ENCODE peak calls at places on chromosomes 13 and 19, in six cellular contexts. J is stimulated activated CD8-positive, alpha-beta memory T cell treated with anti-CD3 and anti-CD28 coated beads, Interleukin-4, amount 100 ng/mL, for 1 hour; F is tibial artery; X is DND-41; O is neural crest cell; U is lung. K is an unnamed sample.

GRCh38 chr13:52924241-52925148 is 76.1 kb upstream of the PCDH8 start:
- DNase-seq in J (no peak), F (no peak), X (no peak), O (no peak), U (no peak), K (no peak)

GRCh38 chr19:48033604-48034003 is 10.3 kb downstream of the CABP5 start:
- DNase-seq in J (no peak), F (no peak), X (no peak), O (no peak), U (no peak), K (no peak)

GRCh38 chr13:39684531-39685137 is 29.2 kb downstream of the COG6 start:
- DNase-seq in J (no peak), F (no peak), X (no peak), O (no peak), U (no peak), K (no peak)

GRCh38 chr13:110517505-110518149 is 43.9 kb downstream of the RAB20 start:
- DNase-seq in J (no peak), F (no peak), X (no peak), O (no peak), U (peak; percentile 46), K (no peak)

GRCh38 chr13:69704311-69704710 is 403.3 kb upstream of the ATXN8OS start:
- DNase-seq in J (no peak), F (no peak), X (no peak), O (no peak), U (no peak), K (no peak)

GRCh38 chr13:93227906-93228801 is 1.5 kb downstream of the GPC6 start:
- DNase-seq in J (no peak), F (peak; percentile 68), X (no peak), O (peak; percentile 67), U (no peak), K (peak; percentile 95)

GRCh38 chr13:33446821-33447481 is 161.4 kb upstream of the STARD13 start:
- DNase-seq in J (no peak), F (no peak), X (no peak), O (no peak), U (peak; percentile 62), K (peak; percentile 73)

GRCh38 chr13:91017031-91017668 is 330.3 kb upstream of the MIR17HG start:
- DNase-seq in J (no peak), F (no peak), X (peak; percentile 48), O (peak; percentile 44), U (no peak), K (peak; percentile 71)

GRCh38 chr19:45467456-45468158 is at the start of gene FOSB:
- DNase-seq in J (peak; percentile 95), F (peak; percentile 96), X (peak; percentile 90), O (peak; percentile 92), U (peak; percentile 93), K (peak; percentile 95)

GRCh38 chr19:31066385-31066784 is 282.9 kb downstream of the TSHZ3 start:
- DNase-seq in J (no peak), F (no peak), X (no peak), O (no peak), U (no peak), K (peak; percentile 66)

GRCh38 chr19:35490364-35490763 is at the start of gene KRTDAP:
- DNase-seq in J (no peak), F (no peak), X (no peak), O (no peak), U (no peak), K (no peak)

GRCh38 chr19:38033658-38034150 is 126.7 kb downstream of the SIPA1L3 start:
- DNase-seq in J (no peak), F (no peak), X (no peak), O (no peak), U (no peak), K (peak; percentile 68)